ENCODE peak calls at places on chromosome 15, in four cellular contexts. C is SK-N-SH, E is GM12878, Y is H1. F is an unnamed sample.

GRCh38 chr15:67943961-67944674 is 104.3 kb upstream of the RNU6-1 start:
- DNase-seq in C (no peak), E (no peak), Y (no peak), F (no peak)

GRCh38 chr15:92400573-92400972 is 6.9 kb downstream of the ST8SIA2 start:
- DNase-seq in C (no peak), E (no peak), Y (no peak), F (no peak)

GRCh38 chr15:59160880-59161593 is 45.6 kb upstream of the LDHAL6B start:
- DNase-seq in C (peak; percentile 72), E (no peak), Y (peak; percentile 73), F (peak; percentile 25)

GRCh38 chr15:76151599-76151974 is 91.8 kb downstream of the TMEM266 start:
- DNase-seq in C (no peak), E (no peak), Y (peak; percentile 59), F (no peak)

GRCh38 chr15:52337198-52337853 is 41.7 kb upstream of the MYO5C start:
- DNase-seq in C (no peak), E (no peak), Y (no peak), F (peak; percentile 16)

GRCh38 chr15:28003302-28004037 is 95.6 kb downstream of the OCA2 start:
- DNase-seq in C (no peak), E (no peak), Y (peak; percentile 37), F (no peak)

GRCh38 chr15:73022156-73022555 is 30.1 kb upstream of the NEO1 start:
- DNase-seq in C (no peak), E (no peak), Y (no peak), F (no peak)

GRCh38 chr15:94327356-94327936 is 96.1 kb downstream of the MCTP2 start:
- DNase-seq in C (peak; percentile 50), E (no peak), Y (no peak), F (peak; percentile 29)

GRCh38 chr15:41928100-41928499 is 34.2 kb upstream of the SPTBN5 start:
- DNase-seq in C (no peak), E (peak; percentile 20), Y (no peak), F (peak; percentile 82)

GRCh38 chr15:100340721-100341661 is 784 bp downstream of the ADAMTS17 start:
- DNase-seq in C (peak; percentile 60), E (no peak), Y (no peak), F (no peak)

GRCh38 chr15:92637621-92638020 is 18.0 kb downstream of the FAM174B start:
- DNase-seq in C (no peak), E (no peak), Y (no peak), F (no peak)

GRCh38 chr15:69980311-69981059 is 117.2 kb downstream of the TLE3 start:
- DNase-seq in C (no peak), E (peak; percentile 55), Y (no peak), F (no peak)
- TF ChIP-seq TCF12 in C (no peak), E (no peak), Y (no peak), F (no peak)

GRCh38 chr15:89820651-89821611 is 6.3 kb upstream of the ANPEP start:
- DNase-seq in C (no peak), E (no peak), Y (no peak), F (no peak)
- H3K4me2 ChIP-seq in C (no peak overlapping the region), E (no peak overlapping the region), Y (no peak overlapping the region), F (peak overlapping the region; percentile 34)

GRCh38 chr15:57570994-57571393 is 20.7 kb upstream of the MYZAP start:
- DNase-seq in C (no peak), E (no peak), Y (no peak), F (peak; percentile 16)
- TF ChIP-seq TCF12 in C (no peak), E (no peak), Y (no peak), F (no peak)

DNA sequence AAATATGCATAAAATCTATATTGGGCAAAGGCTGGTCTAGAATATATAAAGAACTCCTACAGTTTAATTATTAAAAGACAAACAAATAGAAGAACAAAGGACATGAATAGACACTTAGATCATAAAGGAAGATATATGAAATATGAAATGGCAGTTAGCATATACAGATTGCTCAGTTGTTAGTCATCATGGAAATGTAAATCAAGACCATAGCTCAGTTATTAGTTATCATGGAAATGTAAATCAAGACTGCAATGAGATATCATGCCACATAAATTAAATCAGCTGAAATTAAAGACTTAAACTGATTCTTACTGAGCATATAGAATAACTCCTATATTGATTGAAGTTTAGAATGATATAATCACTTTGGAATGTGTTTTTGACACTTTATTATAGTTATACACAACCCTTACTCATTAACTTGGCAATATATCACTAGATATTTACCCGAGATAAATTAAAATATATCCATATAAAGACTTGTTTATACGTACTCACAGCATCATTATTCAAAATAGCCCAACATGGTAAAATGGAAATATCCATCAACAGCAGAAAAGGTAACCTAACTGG is 45.2 kb upstream of the GOLGA8B start:
- DNase-seq in C (no peak), E (no peak), Y (no peak), F (no peak)
- H3K4me2 ChIP-seq in C (no peak overlapping the region), E (no peak overlapping the region), Y (no peak overlapping the region), F (no peak overlapping the region)

DNA sequence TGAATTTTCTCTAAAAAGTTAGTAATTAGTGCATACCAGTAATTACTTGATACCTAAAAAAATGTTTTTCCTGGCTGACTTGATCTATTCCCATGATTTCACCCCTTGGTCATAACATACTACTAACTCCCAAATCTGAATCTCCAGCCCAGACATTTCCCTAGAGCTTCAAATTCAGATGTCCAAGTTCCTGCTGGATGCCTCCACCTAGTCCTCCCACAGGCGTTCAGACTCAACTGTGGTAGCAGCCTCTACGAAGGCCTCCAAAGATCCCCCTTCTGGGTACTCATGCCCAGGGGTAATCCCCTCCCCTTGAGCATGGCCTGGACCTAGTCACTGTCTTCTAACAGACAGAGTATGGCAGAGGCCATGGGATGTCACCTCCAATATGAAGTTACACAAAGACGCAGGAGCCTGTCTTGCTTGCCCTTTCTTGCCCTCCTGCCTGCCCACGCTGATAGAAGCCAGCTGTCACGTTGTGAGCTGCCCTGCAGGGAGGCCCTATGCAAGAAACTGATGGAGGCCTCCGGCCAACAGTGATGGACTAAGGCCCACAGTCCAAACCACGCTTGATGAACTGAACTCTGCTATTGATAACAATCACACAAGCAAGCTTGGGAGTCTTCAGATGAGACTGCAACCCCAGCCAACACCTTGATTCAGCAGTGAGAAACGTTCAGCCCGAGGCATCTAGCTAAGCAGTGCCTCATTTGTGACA is 8.6 kb upstream of the FBN1 start:
- DNase-seq in C (no peak), E (no peak), Y (no peak), F (no peak)
- TF ChIP-seq TCF12 in C (no peak), E (no peak), Y (no peak), F (no peak)

GRCh38 chr15:38843736-38844590 is 279.3 kb upstream of the RASGRP1 start:
- DNase-seq in C (no peak), E (no peak), Y (no peak), F (no peak)
- H3K4me2 ChIP-seq in C (peak overlapping the region; percentile 36), E (no peak overlapping the region), Y (no peak overlapping the region), F (no peak overlapping the region)

GRCh38 chr15:91055548-91056331 is 33.3 kb upstream of the VPS33B start:
- DNase-seq in C (peak; percentile 84), E (peak; percentile 11), Y (peak; percentile 72), F (peak; percentile 38)
- TF ChIP-seq TCF12 in C (no peak), E (no peak), Y (no peak), F (no peak)